ENCODE peak calls at places on chromosome 19, in six cellular contexts. F is H1, Q is K562, N is A549, G is GM12878, V is SK-N-SH. Z is an unnamed sample.

GRCh38 chr19:40815223-40815622 is 16.2 kb downstream of the EGLN2 start:
- DNase-seq in F (no peak), Q (no peak), N (no peak), V (no peak), G (no peak), Z (no peak)

GRCh38 chr19:43406297-43406696 is 8.4 kb upstream of the TEX101 start:
- DNase-seq in F (no peak), G (no peak), N (no peak), V (no peak), Q (no peak), Z (no peak)

GRCh38 chr19:6713773-6714692 is 6.4 kb downstream of the C3 start:
- DNase-seq in V (no peak), F (no peak), Q (no peak), G (no peak), N (no peak), Z (no peak)

GRCh38 chr19:8820234-8820633 is 11.9 kb downstream of the ZNF558 start:
- DNase-seq in Q (no peak), F (no peak), N (no peak), G (no peak), V (no peak), Z (no peak)

GRCh38 chr19:6564393-6564792 is 26.6 kb downstream of the CD70 start:
- DNase-seq in Q (peak), N (no peak), F (no peak), V (no peak), G (no peak), Z (peak)

GRCh38 chr19:40780582-40780981 is 2.5 kb downstream of the RAB4B start:
- DNase-seq in V (no peak), N (no peak), F (no peak), G (no peak), Q (no peak), Z (no peak)

GRCh38 chr19:6091771-6092291 is 18.5 kb downstream of the RFX2 start:
- DNase-seq in F (no peak), Q (no peak), G (no peak), V (no peak), N (no peak), Z (no peak)

GRCh38 chr19:11418518-11419506 is at the start of gene RGL3:
- DNase-seq in F (no peak), N (no peak), G (no peak), V (peak), Q (no peak), Z (no peak)

GRCh38 chr19:11697284-11697855 is 41.4 kb downstream of the ZNF823 start:
- DNase-seq in F (no peak), V (no peak), N (no peak), Q (no peak), G (no peak), Z (no peak)

GRCh38 chr19:6674868-6675305 is 4.9 kb upstream of the TNFSF14 start:
- DNase-seq in F (peak), N (peak), Q (peak), G (peak), V (no peak), Z (no peak)

GRCh38 chr19:15631817-15632216 is 8.9 kb upstream of the CYP4F3 start:
- DNase-seq in Q (peak), V (peak), F (no peak), N (peak), G (peak), Z (peak)

GRCh38 chr19:722553-723101 is 13.9 kb downstream of the PALM start:
- DNase-seq in V (no peak), F (no peak), G (no peak), N (no peak), Q (no peak), Z (no peak)

GRCh38 chr19:52991484-52991883 is 22.2 kb upstream of the ERVV-1 start:
- DNase-seq in V (no peak), Q (no peak), G (no peak), N (no peak), F (no peak), Z (no peak)

GRCh38 chr19:8321760-8322637 is 703 bp downstream of the RPS28 start:
- DNase-seq in N (no peak), F (no peak), G (no peak), Q (peak), V (no peak), Z (no peak)

GRCh38 chr19:18612772-18613588 is at the start of gene TMEM59L:
- DNase-seq in V (peak), F (no peak), N (no peak), Q (no peak), G (no peak), Z (no peak)

GRCh38 chr19:18610245-18610555 is 2.5 kb upstream of the TMEM59L start:
- DNase-seq in Q (no peak), N (no peak), V (peak), G (no peak), F (no peak), Z (no peak)

GRCh38 chr19:18610556-18611326 is 1.9 kb upstream of the TMEM59L start:
- DNase-seq in V (peak), F (no peak), Q (no peak), N (no peak), G (no peak), Z (peak)

GRCh38 chr19:18612051-18612771 is 459 bp upstream of the TMEM59L start:
- DNase-seq in Q (no peak), N (no peak), G (no peak), F (no peak), V (no peak), Z (no peak)

DNA sequence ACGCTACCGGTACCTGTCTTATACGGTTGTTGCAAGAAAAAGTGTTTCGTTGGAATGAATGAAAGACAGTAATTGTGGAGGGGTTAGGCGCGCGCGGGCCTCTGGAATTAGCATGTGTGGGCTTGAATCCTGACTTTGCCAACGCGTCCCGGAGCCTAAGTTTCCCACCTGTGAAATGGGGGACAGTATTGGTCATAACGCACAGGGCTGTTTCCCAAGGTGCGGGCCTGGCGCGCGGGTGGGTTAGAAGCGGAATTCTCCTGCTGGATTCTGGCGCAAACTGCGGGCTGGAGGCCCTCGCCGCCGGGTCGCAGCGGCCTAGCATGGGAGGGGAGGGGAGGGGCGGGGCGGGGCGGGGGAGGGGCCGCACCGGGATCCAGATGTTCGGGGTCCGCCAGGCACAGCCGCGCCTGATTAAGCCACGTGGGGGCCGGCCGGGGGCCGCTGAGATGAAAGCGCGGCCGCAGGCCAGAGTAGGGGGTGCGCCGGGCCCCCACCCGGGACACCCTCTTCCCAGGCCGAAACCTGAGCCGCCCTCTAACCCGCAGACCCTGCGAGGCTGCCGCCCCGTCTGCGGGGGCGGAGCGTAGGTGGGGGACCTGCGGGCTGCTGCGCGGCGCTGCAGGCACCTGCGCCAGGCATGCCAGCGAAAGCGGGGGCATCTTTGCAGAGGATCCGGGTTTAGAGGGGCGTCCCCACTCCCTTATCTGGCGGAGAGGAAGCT is 1.2 kb upstream of the TMEM59L start:
- DNase-seq in V (peak), N (no peak), G (no peak), Q (no peak), F (no peak), Z (peak)
- TF ChIP-seq CHD2 in V (no peak), N (no peak), G (no peak), Q (no peak), F (no peak), Z (no peak)

DNA sequence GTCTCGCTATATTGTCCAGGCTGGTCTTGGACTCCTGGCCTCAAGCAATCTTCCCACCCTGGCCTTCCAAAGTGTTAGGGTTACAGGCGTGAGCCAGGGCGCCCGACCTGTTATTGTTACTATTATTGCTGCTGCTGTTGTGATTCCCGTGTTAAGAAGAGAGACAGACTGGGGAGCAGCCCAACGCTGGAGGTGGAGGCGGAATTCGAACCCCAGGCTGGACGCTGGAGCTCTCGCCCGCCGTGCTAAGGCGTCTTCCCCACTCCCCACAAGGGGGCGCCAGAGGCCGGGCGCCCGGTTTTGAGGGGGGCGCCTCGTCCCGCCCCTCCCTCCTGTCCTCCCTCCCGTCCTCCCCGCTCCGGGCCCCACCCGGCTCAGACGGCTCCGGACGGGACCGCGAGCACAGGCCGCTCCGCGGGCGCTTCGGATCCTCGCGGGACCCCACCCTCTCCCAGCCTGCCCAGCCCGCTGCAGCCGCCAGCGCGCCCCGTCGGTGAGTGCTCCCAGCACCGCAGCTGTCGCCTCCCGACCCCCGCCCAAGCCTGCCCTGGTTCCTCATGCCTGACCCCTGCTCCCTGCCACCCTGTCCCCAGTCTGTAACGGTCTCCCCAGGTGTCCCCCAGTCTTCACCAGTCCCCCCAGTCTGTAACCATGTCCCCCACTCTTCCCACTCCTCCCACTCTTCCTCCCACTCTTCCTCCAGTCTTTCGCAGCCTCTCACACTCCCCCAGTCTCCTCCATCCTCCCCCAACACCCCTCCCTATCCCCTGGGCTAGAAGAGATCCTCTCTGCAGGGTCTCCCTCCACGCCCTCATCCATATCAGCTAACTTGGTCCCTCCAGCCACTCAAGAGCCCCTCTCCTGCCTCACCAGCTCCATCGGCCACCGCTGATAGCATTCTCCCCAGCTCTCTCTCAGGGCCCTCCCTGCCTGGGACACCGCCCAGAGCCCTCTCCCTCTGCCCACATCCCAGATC is at the start of gene EHD2:
- DNase-seq in Q (peak), F (no peak), G (no peak), V (peak), N (peak), Z (no peak)
- TF ChIP-seq CHD2 in Q (peak), F (no peak), G (no peak), V (no peak), N (no peak), Z (no peak)

GRCh38 chr19:44972802-44973201 is 17.6 kb downstream of the CLPTM1 start:
- DNase-seq in F (no peak), G (no peak), N (no peak), Q (no peak), V (no peak), Z (no peak)

GRCh38 chr19:44968670-44969069 is 13.5 kb downstream of the CLPTM1 start:
- DNase-seq in F (no peak), V (no peak), Q (no peak), G (no peak), N (no peak), Z (no peak)

GRCh38 chr19:44969437-44969836 is 14.3 kb downstream of the CLPTM1 start:
- DNase-seq in N (no peak), F (no peak), G (no peak), Q (no peak), V (no peak), Z (no peak)

GRCh38 chr19:44968118-44968517 is 12.9 kb downstream of the CLPTM1 start:
- DNase-seq in Q (no peak), N (no peak), V (no peak), F (no peak), G (no peak), Z (no peak)
- TF ChIP-seq CHD2 in Q (no peak), N (no peak), V (no peak), F (no peak), G (no peak), Z (no peak)

GRCh38 chr19:30778961-30779690 is 406.9 kb downstream of the ZNF536 start:
- DNase-seq in G (no peak), N (no peak), F (no peak), V (no peak), Q (no peak), Z (no peak)

GRCh38 chr19:30781047-30781446 is 408.9 kb downstream of the ZNF536 start:
- DNase-seq in N (no peak), V (no peak), Q (no peak), F (no peak), G (no peak), Z (no peak)

GRCh38 chr19:30781519-30781918 is 409.3 kb downstream of the ZNF536 start:
- DNase-seq in F (no peak), G (no peak), N (no peak), V (peak), Q (no peak), Z (no peak)

GRCh38 chr19:30780032-30780431 is 407.8 kb downstream of the ZNF536 start:
- DNase-seq in V (no peak), G (no peak), F (no peak), N (no peak), Q (no peak), Z (no peak)

GRCh38 chr19:30780456-30780855 is 408.3 kb downstream of the ZNF536 start:
- DNase-seq in N (no peak), G (no peak), F (no peak), V (no peak), Q (no peak), Z (no peak)
- TF ChIP-seq CHD2 in N (no peak), G (no peak), F (no peak), V (no peak), Q (no peak), Z (no peak)

GRCh38 chr19:57559008-57559403 is 657 bp downstream of the ZNF550 start:
- DNase-seq in V (peak), F (no peak), N (peak), Q (peak), G (no peak), Z (peak)
- TF ChIP-seq CHD2 in V (no peak), F (no peak), N (no peak), Q (no peak), G (no peak), Z (no peak)

GRCh38 chr19:45406165-45406956 is at the start of gene POLR1G:
- DNase-seq in V (peak), F (no peak), Q (peak), N (peak), G (peak), Z (peak)
- TF ChIP-seq CHD2 in V (peak), F (no peak), Q (no peak), N (no peak), G (peak), Z (no peak)

GRCh38 chr19:41941410-41942202 is 13.4 kb upstream of the ERFL start:
- DNase-seq in Q (no peak), F (no peak), G (no peak), V (no peak), N (no peak), Z (no peak)

GRCh38 chr19:41937976-41938375 is 9.7 kb upstream of the ERFL start:
- DNase-seq in V (peak), G (no peak), N (no peak), F (no peak), Q (no peak), Z (no peak)

GRCh38 chr19:41937525-41937924 is 9.3 kb upstream of the ERFL start:
- DNase-seq in V (no peak), N (no peak), G (no peak), Q (no peak), F (no peak), Z (no peak)

GRCh38 chr19:41940443-41941409 is 12.5 kb upstream of the ERFL start:
- DNase-seq in F (no peak), G (no peak), V (peak), Q (no peak), N (peak), Z (no peak)

DNA sequence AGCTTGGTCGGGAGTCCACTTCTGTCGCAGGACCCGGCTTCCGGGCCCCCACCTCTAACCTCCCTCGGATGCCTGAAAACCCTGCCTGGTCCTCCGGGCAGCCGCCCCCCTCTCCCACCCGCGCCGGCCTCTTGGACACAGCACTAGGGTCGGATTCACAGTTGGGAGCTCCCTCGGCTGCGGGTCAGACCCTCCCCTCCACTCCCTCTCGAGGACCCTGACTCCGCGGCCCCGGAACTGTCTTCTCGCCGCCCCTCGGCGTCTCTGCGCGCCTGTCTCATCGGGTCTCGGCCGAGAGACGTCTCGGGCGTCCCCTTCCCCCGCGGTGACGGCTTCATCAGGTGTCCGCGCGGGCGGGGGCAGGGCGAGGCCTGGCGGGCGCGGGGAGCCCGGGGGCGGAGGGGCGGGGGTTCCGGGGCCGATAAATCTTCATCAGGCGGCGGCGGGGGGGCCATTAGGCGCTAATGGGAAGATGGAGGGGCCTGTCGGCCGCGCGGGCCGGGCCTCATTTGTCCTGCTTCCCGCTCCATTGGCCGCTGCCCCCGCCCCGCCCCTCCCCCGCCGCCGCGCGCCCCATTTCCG is 11.7 kb upstream of the ERFL start:
- DNase-seq in V (peak), G (no peak), F (no peak), N (peak), Q (peak), Z (no peak)
- TF ChIP-seq CHD2 in V (no peak), G (no peak), F (no peak), N (no peak), Q (no peak), Z (no peak)

GRCh38 chr19:30555075-30555787 is 183.0 kb downstream of the ZNF536 start:
- DNase-seq in G (no peak), N (no peak), V (peak), F (no peak), Q (no peak), Z (no peak)

GRCh38 chr19:30557927-30558557 is 185.9 kb downstream of the ZNF536 start:
- DNase-seq in G (no peak), F (no peak), N (no peak), Q (no peak), V (no peak), Z (no peak)

GRCh38 chr19:30555788-30556110 is 183.6 kb downstream of the ZNF536 start:
- DNase-seq in Q (no peak), G (no peak), F (no peak), N (no peak), V (no peak), Z (no peak)

GRCh38 chr19:30557212-30557611 is 185.0 kb downstream of the ZNF536 start:
- DNase-seq in F (no peak), N (no peak), V (no peak), G (no peak), Q (no peak), Z (no peak)

DNA sequence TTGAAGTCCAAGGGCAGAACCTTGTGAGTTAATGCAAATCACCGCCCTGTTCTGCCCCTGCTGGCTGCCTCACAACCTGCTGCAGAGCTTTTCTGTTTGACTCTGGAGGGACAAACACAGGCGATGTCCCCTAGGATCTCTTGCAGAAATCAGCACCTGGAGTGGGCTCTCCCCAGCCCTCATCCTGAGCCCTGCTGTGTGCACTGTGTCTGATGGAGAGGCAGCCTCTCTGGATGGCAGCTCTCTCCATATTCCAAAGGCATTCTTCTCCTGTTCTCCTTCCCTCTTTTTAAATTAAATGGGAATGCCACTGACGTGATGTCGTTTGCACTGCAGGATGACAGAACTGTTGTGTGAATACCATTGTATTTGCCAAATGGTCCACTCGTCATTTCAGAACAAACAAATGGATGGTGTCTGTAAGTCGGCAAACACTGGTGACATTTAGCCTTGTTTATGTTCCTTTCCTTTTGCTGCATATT is 184.1 kb downstream of the ZNF536 start:
- DNase-seq in Q (no peak), F (no peak), G (no peak), V (no peak), N (no peak), Z (no peak)
- TF ChIP-seq CHD2 in Q (no peak), F (no peak), G (no peak), V (no peak), N (no peak), Z (no peak)

GRCh38 chr19:4062576-4063368 is 3.9 kb downstream of the ZBTB7A start:
- DNase-seq in F (no peak), N (no peak), G (no peak), Q (no peak), V (no peak), Z (no peak)

GRCh38 chr19:4064551-4065260 is 2.0 kb downstream of the ZBTB7A start:
- DNase-seq in F (no peak), N (no peak), Q (peak), G (no peak), V (peak), Z (no peak)

GRCh38 chr19:4065430-4066175 is 1.1 kb downstream of the ZBTB7A start:
- DNase-seq in V (peak), G (peak), N (peak), Q (peak), F (peak), Z (peak)

GRCh38 chr19:4063369-4064072 is 3.2 kb downstream of the ZBTB7A start:
- DNase-seq in Q (peak), N (no peak), F (no peak), V (no peak), G (no peak), Z (no peak)

GRCh38 chr19:4064073-4064550 is 2.6 kb downstream of the ZBTB7A start:
- DNase-seq in V (peak), G (no peak), Q (no peak), F (no peak), N (no peak), Z (no peak)
- TF ChIP-seq CHD2 in V (no peak), G (no peak), Q (no peak), F (no peak), N (no peak), Z (no peak)